ENCODE peak calls at places on chromosome 18, in six cellular contexts. U, O, Y, L, X and H are unnamed samples. For H3K4me1, the result is how much of the 10 kb centered on the place peaks cover.

GRCh38 chr18:58319719-58320118 is 275.7 kb downstream of the NEDD4L start:
- DNase-seq in U (no peak), O (no peak), Y (no peak), L (no peak), X (no peak), H (no peak)

GRCh38 chr18:79779021-79779699 is 18.6 kb upstream of the KCNG2 start:
- DNase-seq in U (no peak), O (no peak), Y (no peak), L (peak), X (no peak), H (no peak)

GRCh38 chr18:32048507-32049091 is 30.0 kb downstream of the RNF125 start:
- DNase-seq in U (no peak), O (no peak), Y (peak), L (no peak), X (no peak), H (no peak)

GRCh38 chr18:77001041-77001440 is 131.5 kb downstream of the MBP start:
- DNase-seq in U (no peak), O (no peak), Y (no peak), L (no peak), X (no peak), H (no peak)

GRCh38 chr18:57998461-57998860 is 45.6 kb upstream of the NEDD4L start:
- DNase-seq in U (no peak), O (no peak), Y (no peak), L (no peak), X (no peak), H (no peak)

GRCh38 chr18:3012306-3012919 is 531 bp downstream of the LPIN2 start:
- DNase-seq in U (no peak), O (no peak), Y (peak), L (peak), X (no peak), H (peak)

GRCh38 chr18:56869189-56869777 is 218.1 kb downstream of the WDR7 start:
- DNase-seq in U (peak), O (peak), Y (peak), L (no peak), X (peak), H (no peak)

GRCh38 chr18:58042826-58043362 is 1.1 kb upstream of the NEDD4L start:
- DNase-seq in U (peak), O (no peak), Y (no peak), L (no peak), X (no peak), H (no peak)

GRCh38 chr18:59696311-59697235 is 650 bp downstream of the CCBE1 start:
- DNase-seq in U (peak), O (no peak), Y (no peak), L (no peak), X (peak), H (no peak)

GRCh38 chr18:58525517-58525916 is 103.4 kb downstream of the ALPK2 start:
- DNase-seq in U (no peak), O (no peak), Y (no peak), L (no peak), X (no peak), H (no peak)

GRCh38 chr18:32114293-32114692 is 22.6 kb downstream of the RNF138 start:
- DNase-seq in U (no peak), O (no peak), Y (no peak), L (no peak), X (no peak), H (no peak)

GRCh38 chr18:13398631-13399030 is 180.1 kb downstream of the LDLRAD4 start:
- DNase-seq in U (no peak), O (no peak), Y (no peak), L (no peak), X (no peak), H (no peak)

GRCh38 chr18:250685-251084 is 17.2 kb downstream of the THOC1 start:
- DNase-seq in U (no peak), O (no peak), Y (no peak), L (no peak), X (no peak), H (no peak)

GRCh38 chr18:59547691-59548182 is 149.5 kb downstream of the CCBE1 start:
- DNase-seq in U (peak), O (peak), Y (no peak), L (no peak), X (peak), H (no peak)

GRCh38 chr18:78703297-78703696 is 276.3 kb upstream of the SALL3 start:
- DNase-seq in U (no peak), O (no peak), Y (no peak), L (no peak), X (no peak), H (no peak)

GRCh38 chr18:45954070-45954712 is 12.9 kb downstream of the EPG5 start:
- DNase-seq in U (no peak), O (no peak), Y (no peak), L (no peak), X (no peak), H (no peak)
- H3K4me1 ChIP-seq in U (under half), O (under half), Y (under half), L (under half), X (under half), H (under half)

DNA sequence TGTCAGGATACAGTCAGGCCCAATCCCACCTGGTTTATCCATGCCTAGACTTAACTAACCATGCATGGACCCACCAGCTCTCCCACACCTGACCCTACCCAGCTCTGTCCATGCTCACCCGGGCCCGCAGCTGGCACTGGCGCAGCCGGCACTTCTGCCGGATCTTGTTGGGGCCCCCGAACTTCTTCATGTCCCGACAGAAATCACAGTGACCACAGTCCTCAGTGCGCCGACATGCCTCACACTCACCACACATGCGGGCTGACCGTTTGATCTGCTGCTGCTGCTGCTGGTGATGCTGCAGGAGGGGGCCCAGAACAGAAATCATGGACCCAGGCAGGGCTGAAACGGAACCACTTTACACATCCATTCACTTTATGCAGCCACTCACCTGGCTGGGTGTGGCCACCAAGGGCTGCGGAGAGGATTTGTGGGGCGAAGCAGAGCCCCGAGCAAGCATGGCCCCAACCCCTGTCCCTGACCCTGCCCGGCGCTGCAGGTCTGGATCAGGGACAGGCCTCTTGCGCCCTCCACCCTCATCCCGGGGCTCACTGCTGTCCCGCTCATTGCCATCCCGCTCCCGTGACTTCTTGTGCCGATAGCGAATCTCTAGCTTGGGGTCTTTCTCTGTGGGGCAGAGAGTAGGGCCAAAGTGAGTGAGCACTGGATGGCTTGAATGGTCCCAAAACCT is 1.7 kb downstream of the CXXC1 start:
- DNase-seq in U (no peak), O (no peak), Y (no peak), L (no peak), X (no peak), H (no peak)
- H3K4me3 ChIP-seq in U (no peak), O (no peak), Y (no peak), L (no peak), X (no peak), H (no peak)

GRCh38 chr18:48920408-48921038 is 30.2 kb downstream of the SMAD7 start:
- DNase-seq in U (peak), O (no peak), Y (no peak), L (no peak), X (no peak), H (no peak)
- H3K27ac ChIP-seq in U (no peak), O (peak), Y (peak), L (no peak), X (peak), H (no peak)

DNA sequence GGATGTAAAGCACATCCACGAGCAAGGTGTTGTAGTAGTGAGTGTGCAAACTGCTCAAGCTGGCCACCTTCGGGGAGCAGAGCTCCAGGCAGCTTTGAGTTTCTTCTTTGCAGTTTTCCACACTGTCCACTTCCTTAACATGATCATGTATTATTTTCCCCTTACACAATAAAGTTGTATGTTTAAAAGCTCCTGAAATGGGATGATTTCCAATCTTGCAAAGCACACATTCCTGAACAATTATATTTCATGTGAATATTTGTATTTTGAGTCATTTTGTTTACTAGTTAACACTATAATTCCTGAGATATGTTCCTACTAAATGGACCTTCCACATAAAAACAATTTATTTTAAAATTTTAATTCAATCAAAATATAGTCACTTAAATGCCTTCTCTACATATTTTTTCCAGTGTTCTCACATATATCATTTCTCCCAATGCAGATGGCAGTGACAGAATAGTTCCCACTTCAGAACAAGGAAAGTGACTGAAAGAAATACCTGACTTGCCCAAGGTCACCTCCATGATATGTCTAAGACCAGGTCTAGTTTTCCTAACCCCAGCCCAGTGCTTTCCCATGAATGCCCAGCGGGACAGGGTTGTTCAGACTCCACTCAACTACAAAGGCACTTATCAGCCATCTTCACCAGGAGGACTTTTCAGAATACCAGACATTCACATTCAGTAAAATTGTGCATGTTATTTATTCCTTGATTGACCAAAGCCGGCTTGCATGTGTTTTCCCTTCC is 5.5 kb downstream of the CYB5A start:
- DNase-seq in U (no peak), O (no peak), Y (peak), L (no peak), X (no peak), H (no peak)
- H3K4me1 ChIP-seq in U (under half), O (under half), Y (half or more), L (under half), X (under half), H (under half)

GRCh38 chr18:75375341-75375740 is 52.2 kb downstream of the SMIM21 start:
- DNase-seq in U (no peak), O (no peak), Y (no peak), L (no peak), X (no peak), H (no peak)
- H3K4me3 ChIP-seq in U (no peak), O (no peak), Y (no peak), L (no peak), X (no peak), H (no peak)

DNA sequence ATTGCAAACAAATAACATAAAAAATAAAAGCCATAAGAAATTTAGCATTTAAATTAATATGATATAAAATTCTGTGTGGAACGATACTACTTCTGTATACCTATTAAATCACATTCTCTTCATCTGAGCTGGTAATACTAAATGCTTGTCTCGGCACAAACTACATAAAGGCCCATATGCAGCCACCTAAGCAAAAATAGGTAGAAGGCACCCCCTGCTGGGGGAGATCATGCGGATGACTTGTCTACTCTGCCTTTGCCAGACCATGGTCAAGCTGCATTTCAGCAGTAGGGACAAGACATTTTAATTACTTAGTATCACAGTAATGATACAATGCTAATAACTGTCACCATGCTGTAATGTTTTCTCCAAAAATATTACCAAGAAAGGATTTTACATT is 108.0 kb downstream of the CDH19 start:
- DNase-seq in U (peak), O (peak), Y (peak), L (no peak), X (peak), H (no peak)
- H3K27ac ChIP-seq in U (no peak), O (no peak), Y (no peak), L (no peak), X (no peak), H (no peak)

DNA sequence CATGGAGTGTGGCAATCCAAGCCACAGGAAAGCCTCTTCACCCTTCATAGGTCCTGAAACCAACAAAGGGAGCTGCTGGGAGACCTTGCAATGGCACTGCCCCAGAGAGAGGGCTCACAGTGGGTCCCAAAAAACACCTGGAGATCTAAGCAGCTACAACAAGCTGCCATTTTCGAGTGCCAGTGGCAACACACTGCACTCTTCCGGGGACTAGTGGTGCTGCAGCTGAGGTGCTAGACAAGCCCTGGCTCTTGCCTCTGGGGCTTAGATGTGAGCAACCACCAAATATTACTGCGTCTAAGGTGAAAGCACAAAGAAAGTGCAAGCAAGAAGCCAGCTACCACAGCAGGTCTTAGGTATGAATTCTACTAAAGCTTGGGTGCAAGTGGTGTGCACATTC is 192.9 kb downstream of the NOL4 start:
- DNase-seq in U (no peak), O (no peak), Y (peak), L (no peak), X (no peak), H (no peak)
- H3K4me1 ChIP-seq in U (under half), O (under half), Y (under half), L (under half), X (under half), H (under half)

DNA sequence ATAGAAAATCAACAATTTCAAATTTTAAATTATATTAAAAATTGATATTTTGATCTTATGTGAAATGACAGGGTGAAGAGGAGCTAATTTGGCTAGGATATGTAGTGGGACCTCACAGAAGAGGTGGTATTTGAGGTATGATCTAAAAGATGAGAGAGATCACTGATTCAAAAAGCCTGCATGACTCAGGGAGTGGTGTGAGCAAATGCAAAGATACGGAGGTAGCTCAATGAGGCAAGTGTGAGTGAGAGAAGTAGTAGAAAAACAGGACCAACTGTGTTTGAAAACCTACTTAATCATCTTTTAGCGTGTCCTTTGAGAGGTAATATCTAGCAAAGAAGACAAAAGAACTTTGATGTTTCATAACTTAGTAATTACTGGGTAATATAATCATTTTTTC is 557.5 kb downstream of the DSC3 start:
- DNase-seq in U (no peak), O (no peak), Y (no peak), L (no peak), X (no peak), H (no peak)
- H3K4me3 ChIP-seq in U (no peak), O (no peak), Y (no peak), L (no peak), X (no peak), H (no peak)